ENCODE peak calls at places on chromosome 16, in six cellular contexts. One of them, this sample, is unnamed.

GRCh38 chr16:89431158-89431584 is 59.2 kb downstream of the ANKRD11 start:
- DNase-seq in stimulated activated CD4-positive, alpha-beta T cell treated with anti-CD3 and anti-CD28 coated beads, Interleukin-4, amount 100 ng/mL, for 1 hour: no peak
- DNase-seq in lower lobe of right lung: no peak
- DNase-seq in midbrain: no peak
- DNase-seq in stimulated activated CD8-positive, alpha-beta memory T cell treated with anti-CD3 and anti-CD28 coated beads, Interleukin-7, amount 100 ng/mL, for 24 hours: no peak
- DNase-seq in memory B cell: no peak
- DNase-seq in this sample: no peak

GRCh38 chr16:28527985-28528384 is 10.8 kb downstream of the NUPR1 start:
- DNase-seq in stimulated activated CD4-positive, alpha-beta T cell treated with anti-CD3 and anti-CD28 coated beads, Interleukin-4, amount 100 ng/mL, for 1 hour: no peak
- DNase-seq in lower lobe of right lung: no peak
- DNase-seq in midbrain: no peak
- DNase-seq in stimulated activated CD8-positive, alpha-beta memory T cell treated with anti-CD3 and anti-CD28 coated beads, Interleukin-7, amount 100 ng/mL, for 24 hours: no peak
- DNase-seq in memory B cell: no peak
- DNase-seq in this sample: no peak

GRCh38 chr16:76277099-76278030 is at the start of gene CNTNAP4:
- DNase-seq in stimulated activated CD4-positive, alpha-beta T cell treated with anti-CD3 and anti-CD28 coated beads, Interleukin-4, amount 100 ng/mL, for 1 hour: no peak
- DNase-seq in lower lobe of right lung: no peak
- DNase-seq in midbrain: peak
- DNase-seq in stimulated activated CD8-positive, alpha-beta memory T cell treated with anti-CD3 and anti-CD28 coated beads, Interleukin-7, amount 100 ng/mL, for 24 hours: no peak
- DNase-seq in memory B cell: no peak
- DNase-seq in this sample: no peak

GRCh38 chr16:64773184-64773583 is 348.7 kb downstream of the CDH11 start:
- DNase-seq in stimulated activated CD4-positive, alpha-beta T cell treated with anti-CD3 and anti-CD28 coated beads, Interleukin-4, amount 100 ng/mL, for 1 hour: no peak
- DNase-seq in lower lobe of right lung: no peak
- DNase-seq in midbrain: no peak
- DNase-seq in stimulated activated CD8-positive, alpha-beta memory T cell treated with anti-CD3 and anti-CD28 coated beads, Interleukin-7, amount 100 ng/mL, for 24 hours: no peak
- DNase-seq in memory B cell: no peak
- DNase-seq in this sample: no peak

GRCh38 chr16:4511441-4512082 is 27.0 kb downstream of the CDIP1 start:
- DNase-seq in stimulated activated CD4-positive, alpha-beta T cell treated with anti-CD3 and anti-CD28 coated beads, Interleukin-4, amount 100 ng/mL, for 1 hour: no peak
- DNase-seq in lower lobe of right lung: no peak
- DNase-seq in midbrain: peak
- DNase-seq in stimulated activated CD8-positive, alpha-beta memory T cell treated with anti-CD3 and anti-CD28 coated beads, Interleukin-7, amount 100 ng/mL, for 24 hours: no peak
- DNase-seq in memory B cell: no peak
- DNase-seq in this sample: peak

GRCh38 chr16:48963901-48964615 is 317.6 kb downstream of the CBLN1 start:
- DNase-seq in stimulated activated CD4-positive, alpha-beta T cell treated with anti-CD3 and anti-CD28 coated beads, Interleukin-4, amount 100 ng/mL, for 1 hour: no peak
- DNase-seq in lower lobe of right lung: no peak
- DNase-seq in midbrain: no peak
- DNase-seq in stimulated activated CD8-positive, alpha-beta memory T cell treated with anti-CD3 and anti-CD28 coated beads, Interleukin-7, amount 100 ng/mL, for 24 hours: no peak
- DNase-seq in memory B cell: no peak
- DNase-seq in this sample: peak

GRCh38 chr16:86300746-86301480 is 209.4 kb upstream of the FOXF1 start:
- DNase-seq in stimulated activated CD4-positive, alpha-beta T cell treated with anti-CD3 and anti-CD28 coated beads, Interleukin-4, amount 100 ng/mL, for 1 hour: no peak
- DNase-seq in lower lobe of right lung: no peak
- DNase-seq in midbrain: no peak
- DNase-seq in stimulated activated CD8-positive, alpha-beta memory T cell treated with anti-CD3 and anti-CD28 coated beads, Interleukin-7, amount 100 ng/mL, for 24 hours: no peak
- DNase-seq in memory B cell: no peak
- DNase-seq in this sample: no peak

GRCh38 chr16:9016824-9017223 is 53.1 kb upstream of the USP7 start:
- DNase-seq in stimulated activated CD4-positive, alpha-beta T cell treated with anti-CD3 and anti-CD28 coated beads, Interleukin-4, amount 100 ng/mL, for 1 hour: no peak
- DNase-seq in lower lobe of right lung: no peak
- DNase-seq in midbrain: peak
- DNase-seq in stimulated activated CD8-positive, alpha-beta memory T cell treated with anti-CD3 and anti-CD28 coated beads, Interleukin-7, amount 100 ng/mL, for 24 hours: no peak
- DNase-seq in memory B cell: no peak
- DNase-seq in this sample: no peak

GRCh38 chr16:84199861-84200260 is 8.9 kb downstream of the ADAD2 start:
- DNase-seq in stimulated activated CD4-positive, alpha-beta T cell treated with anti-CD3 and anti-CD28 coated beads, Interleukin-4, amount 100 ng/mL, for 1 hour: no peak
- DNase-seq in lower lobe of right lung: peak
- DNase-seq in midbrain: peak
- DNase-seq in stimulated activated CD8-positive, alpha-beta memory T cell treated with anti-CD3 and anti-CD28 coated beads, Interleukin-7, amount 100 ng/mL, for 24 hours: no peak
- DNase-seq in memory B cell: no peak
- DNase-seq in this sample: no peak

GRCh38 chr16:87764600-87765472 is 950 bp downstream of the KLHDC4 start:
- DNase-seq in stimulated activated CD4-positive, alpha-beta T cell treated with anti-CD3 and anti-CD28 coated beads, Interleukin-4, amount 100 ng/mL, for 1 hour: no peak
- DNase-seq in lower lobe of right lung: no peak
- DNase-seq in midbrain: no peak
- DNase-seq in stimulated activated CD8-positive, alpha-beta memory T cell treated with anti-CD3 and anti-CD28 coated beads, Interleukin-7, amount 100 ng/mL, for 24 hours: no peak
- DNase-seq in memory B cell: no peak
- DNase-seq in this sample: no peak

GRCh38 chr16:29192329-29193247 is 207.7 kb downstream of the LAT start:
- DNase-seq in stimulated activated CD4-positive, alpha-beta T cell treated with anti-CD3 and anti-CD28 coated beads, Interleukin-4, amount 100 ng/mL, for 1 hour: no peak
- DNase-seq in lower lobe of right lung: no peak
- DNase-seq in midbrain: no peak
- DNase-seq in stimulated activated CD8-positive, alpha-beta memory T cell treated with anti-CD3 and anti-CD28 coated beads, Interleukin-7, amount 100 ng/mL, for 24 hours: no peak
- DNase-seq in memory B cell: no peak
- DNase-seq in this sample: no peak

GRCh38 chr16:50771366-50771765 is 29.5 kb downstream of the CYLD start:
- DNase-seq in stimulated activated CD4-positive, alpha-beta T cell treated with anti-CD3 and anti-CD28 coated beads, Interleukin-4, amount 100 ng/mL, for 1 hour: no peak
- DNase-seq in lower lobe of right lung: no peak
- DNase-seq in midbrain: no peak
- DNase-seq in stimulated activated CD8-positive, alpha-beta memory T cell treated with anti-CD3 and anti-CD28 coated beads, Interleukin-7, amount 100 ng/mL, for 24 hours: no peak
- DNase-seq in memory B cell: no peak
- DNase-seq in this sample: no peak

GRCh38 chr16:11099672-11100195 is 155.4 kb downstream of the CLEC16A start:
- DNase-seq in stimulated activated CD4-positive, alpha-beta T cell treated with anti-CD3 and anti-CD28 coated beads, Interleukin-4, amount 100 ng/mL, for 1 hour: no peak
- DNase-seq in lower lobe of right lung: no peak
- DNase-seq in midbrain: no peak
- DNase-seq in stimulated activated CD8-positive, alpha-beta memory T cell treated with anti-CD3 and anti-CD28 coated beads, Interleukin-7, amount 100 ng/mL, for 24 hours: no peak
- DNase-seq in memory B cell: no peak
- DNase-seq in this sample: no peak

GRCh38 chr16:54123766-54124165 is 162.8 kb downstream of the IRX3 start:
- DNase-seq in stimulated activated CD4-positive, alpha-beta T cell treated with anti-CD3 and anti-CD28 coated beads, Interleukin-4, amount 100 ng/mL, for 1 hour: no peak
- DNase-seq in lower lobe of right lung: no peak
- DNase-seq in midbrain: no peak
- DNase-seq in stimulated activated CD8-positive, alpha-beta memory T cell treated with anti-CD3 and anti-CD28 coated beads, Interleukin-7, amount 100 ng/mL, for 24 hours: no peak
- DNase-seq in memory B cell: no peak
- DNase-seq in this sample: no peak

GRCh38 chr16:3665508-3665907 is 11.0 kb downstream of the DNASE1 start:
- DNase-seq in stimulated activated CD4-positive, alpha-beta T cell treated with anti-CD3 and anti-CD28 coated beads, Interleukin-4, amount 100 ng/mL, for 1 hour: no peak
- DNase-seq in lower lobe of right lung: no peak
- DNase-seq in midbrain: no peak
- DNase-seq in stimulated activated CD8-positive, alpha-beta memory T cell treated with anti-CD3 and anti-CD28 coated beads, Interleukin-7, amount 100 ng/mL, for 24 hours: no peak
- DNase-seq in memory B cell: no peak
- DNase-seq in this sample: no peak

GRCh38 chr16:59111280-59111679 is 377.2 kb upstream of the GOT2 start:
- DNase-seq in stimulated activated CD4-positive, alpha-beta T cell treated with anti-CD3 and anti-CD28 coated beads, Interleukin-4, amount 100 ng/mL, for 1 hour: no peak
- DNase-seq in lower lobe of right lung: no peak
- DNase-seq in midbrain: no peak
- DNase-seq in stimulated activated CD8-positive, alpha-beta memory T cell treated with anti-CD3 and anti-CD28 coated beads, Interleukin-7, amount 100 ng/mL, for 24 hours: no peak
- DNase-seq in memory B cell: no peak
- DNase-seq in this sample: no peak

This sample was measured in RCC 7860.